ENCODE peak calls at places on chromosomes 4 and X, in ten cellular contexts. P, N, C, M, X, R, S, U, B and Q are unnamed samples.
A peak's percentile ranks its signal among the peaks of the same experiment; 100 is the strongest.

GRCh38 chr4:109557433-109557832 is 2.6 kb upstream of the MCUB start:
- DNase-seq in R (no peak), C (no peak), N (no peak), M (no peak), S (no peak), U (no peak), P (no peak), X (no peak), B (no peak), Q (no peak)

GRCh38 chrX:106706466-106706865 is 20.0 kb upstream of the RNF128 start:
- DNase-seq in N (no peak), X (no peak), S (no peak), C (no peak), B (no peak), P (no peak), M (no peak), R (no peak), U (no peak), Q (no peak)

GRCh38 chr4:86633854-86634253 is 39.7 kb downstream of the PTPN13 start:
- DNase-seq in M (no peak), S (no peak), N (peak; percentile 43), R (no peak), X (peak; percentile 21), U (no peak), C (no peak), P (no peak), B (no peak), Q (no peak)

GRCh38 chr4:105548483-105548882 is 3.9 kb upstream of the ARHGEF38 start:
- DNase-seq in C (no peak), B (peak; percentile 8), P (peak; percentile 66), X (no peak), U (peak; percentile 71), M (no peak), S (no peak), R (no peak), N (no peak), Q (no peak)

GRCh38 chr4:117135634-117136354 is 50.4 kb upstream of the TRAM1L1 start:
- DNase-seq in R (no peak), S (no peak), B (no peak), M (no peak), P (no peak), C (no peak), X (no peak), U (no peak), N (no peak), Q (no peak)

GRCh38 chrX:135086197-135086854 is 34.0 kb downstream of the ETDB start:
- DNase-seq in S (peak; percentile 31), C (no peak), U (peak; percentile 61), R (peak; percentile 23), B (peak; percentile 69), M (no peak), X (peak; percentile 61), P (peak; percentile 45), N (peak; percentile 70), Q (no peak)

GRCh38 chr4:152594981-152595916 is 59.4 kb upstream of the FBXW7 start:
- DNase-seq in X (no peak), C (peak; percentile 17), S (no peak), R (no peak), M (no peak), P (no peak), B (no peak), U (peak; percentile 35), N (no peak), Q (no peak)

GRCh38 chrX:103949506-103949905 is 12.9 kb upstream of the TMSB15B start:
- DNase-seq in X (no peak), M (no peak), C (no peak), S (no peak), N (no peak), U (no peak), P (no peak), B (no peak), R (no peak), Q (no peak)

GRCh38 chr4:184722798-184723197 is 11.1 kb downstream of the CENPU start:
- DNase-seq in N (no peak), M (no peak), S (no peak), C (no peak), B (no peak), P (no peak), X (no peak), U (peak; percentile 29), R (no peak), Q (no peak)

GRCh38 chr4:118308306-118309030 is 44.3 kb downstream of the PRSS12 start:
- DNase-seq in U (no peak), P (no peak), B (no peak), N (no peak), X (no peak), R (no peak), S (no peak), M (no peak), C (no peak), Q (no peak)

GRCh38 chrX:154481911-154482601 is 3.0 kb upstream of the LAGE3 start:
- DNase-seq in R (no peak), S (no peak), P (no peak), C (peak; percentile 31), X (no peak), N (no peak), U (no peak), M (no peak), B (no peak), Q (peak; percentile 27)

GRCh38 chrX:134933248-134933647 is 57.5 kb upstream of the SMIM10 start:
- DNase-seq in S (no peak), M (no peak), B (no peak), P (no peak), R (no peak), N (no peak), X (no peak), U (no peak), C (peak; percentile 5), Q (no peak)

GRCh38 chr4:7845493-7846124 is 94.1 kb downstream of the AFAP1 start:
- DNase-seq in B (peak; percentile 55), R (no peak), S (no peak), X (no peak), N (peak; percentile 40), P (no peak), C (no peak), U (no peak), M (peak; percentile 64), Q (no peak)

GRCh38 chrX:133653363-133653762 is 238.1 kb upstream of the GPC4 start:
- DNase-seq in B (no peak), P (no peak), X (no peak), C (no peak), N (no peak), R (no peak), S (no peak), U (no peak), M (no peak), Q (no peak)

GRCh38 chr4:44056721-44057151 is 391.9 kb downstream of the KCTD8 start:
- DNase-seq in B (peak; percentile 37), M (no peak), R (no peak), X (no peak), S (no peak), P (no peak), U (no peak), C (no peak), N (no peak), Q (no peak)

GRCh38 chrX:77275392-77275791 is 171.8 kb upstream of the FGF16 start:
- DNase-seq in M (no peak), C (no peak), U (no peak), S (no peak), B (no peak), N (no peak), X (no peak), P (peak; percentile 2), R (no peak), Q (no peak)

GRCh38 chrX:113512700-113513395 is 672.2 kb upstream of the AMOT start:
- DNase-seq in X (peak; percentile 37), B (no peak), N (peak; percentile 39), P (peak; percentile 13), M (no peak), R (no peak), S (no peak), C (no peak), U (peak; percentile 9), Q (no peak)

GRCh38 chrX:38375888-38376287 is 23.5 kb downstream of the OTC start:
- DNase-seq in P (peak; percentile 5), U (peak; percentile 35), M (no peak), X (no peak), S (no peak), B (peak; percentile 7), N (peak; percentile 1), R (no peak), C (no peak), Q (no peak)

GRCh38 chr4:25797136-25797535 is 65.7 kb downstream of the SEL1L3 start:
- DNase-seq in U (no peak), B (no peak), X (no peak), R (no peak), N (no peak), P (no peak), M (no peak), S (no peak), C (no peak), Q (no peak)

GRCh38 chr4:35541146-35541887 is 703.0 kb downstream of the ARAP2 start:
- DNase-seq in R (no peak), S (no peak), M (no peak), C (no peak), P (no peak), X (no peak), B (no peak), U (no peak), N (no peak), Q (peak; percentile 47)
- TF ChIP-seq CTCF in R (no peak), S (no peak), M (no peak), C (no peak), P (no peak), X (no peak), B (no peak), U (no peak), N (no peak), Q (no peak)

GRCh38 chrX:24153796-24154189 is 4.3 kb downstream of the ZFX start:
- DNase-seq in U (no peak), B (no peak), S (no peak), N (no peak), X (no peak), R (no peak), P (no peak), C (no peak), M (no peak), Q (no peak)
- H3K27ac ChIP-seq in U (no peak overlapping the region), B (no peak overlapping the region), S (peak overlapping the region; percentile 12), N (no peak overlapping the region), X (no peak overlapping the region), R (no peak overlapping the region), P (no peak overlapping the region), C (no peak overlapping the region), M (peak overlapping the region; percentile 44), Q (no peak overlapping the region)

DNA sequence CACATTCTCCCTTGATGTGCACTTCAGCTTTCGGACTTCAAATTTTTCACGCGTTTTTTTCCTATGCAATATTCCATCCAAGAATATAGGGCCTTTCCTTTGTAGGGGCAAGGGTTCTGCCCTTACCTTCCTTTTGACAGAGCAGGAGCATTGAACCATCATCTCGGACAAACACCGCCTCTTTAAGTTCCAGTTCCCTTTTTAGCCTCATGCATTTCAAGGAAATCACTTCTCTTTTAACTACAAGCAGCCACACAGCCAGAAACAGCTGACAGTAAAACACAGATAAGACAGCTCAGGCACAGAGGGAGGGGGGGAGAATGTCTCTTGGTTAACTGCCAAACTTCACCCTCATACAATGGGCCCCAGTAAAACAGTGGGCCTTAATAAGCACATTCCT is 648.4 kb downstream of the GABRG1 start:
- DNase-seq in U (peak; percentile 10), R (no peak), C (no peak), N (no peak), S (no peak), X (no peak), M (no peak), P (no peak), B (no peak), Q (no peak)
- H3K27me3 ChIP-seq in U (no peaks in the 10 kb centered on the region), R (no peaks in the 10 kb centered on the region), C (no peaks in the 10 kb centered on the region), N (no peaks in the 10 kb centered on the region), S (no peaks in the 10 kb centered on the region), X (no peaks in the 10 kb centered on the region), M (no peaks in the 10 kb centered on the region), P (no peaks in the 10 kb centered on the region), B (no peaks in the 10 kb centered on the region), Q (no peaks in the 10 kb centered on the region)

GRCh38 chr4:129899849-129900248 is 803.9 kb downstream of the C4orf33 start:
- DNase-seq in P (no peak), N (no peak), M (no peak), C (no peak), S (no peak), B (no peak), R (no peak), X (no peak), U (no peak), Q (no peak)
- TF ChIP-seq CTCF in P (no peak), N (no peak), M (no peak), C (no peak), S (no peak), B (no peak), R (no peak), X (no peak), U (no peak), Q (no peak)